ENCODE peak calls at places on chromosomes 4 and X, in five cellular contexts. One of them, this sample, is unnamed.

GRCh38 chr4:6200922-6201362 is 593 bp upstream of the JAKMIP1 start:
- DNase-seq in SK-N-SH: no peak
- DNase-seq in tibial artery: peak; percentile 9
- DNase-seq in fibroblast of lung: no peak
- DNase-seq in epithelial cell of proximal tubule: no peak
- DNase-seq in this sample: no peak

GRCh38 chr4:36351082-36351666 is 69.8 kb downstream of the DTHD1 start:
- DNase-seq in tibial artery: peak; percentile 60
- DNase-seq in epithelial cell of proximal tubule: no peak
- DNase-seq in fibroblast of lung: peak; percentile 37
- DNase-seq in SK-N-SH: peak; percentile 18
- DNase-seq in this sample: peak; percentile 28

GRCh38 chrX:9747644-9748043 is 18.0 kb downstream of the GPR143 start:
- DNase-seq in fibroblast of lung: no peak
- DNase-seq in tibial artery: no peak
- DNase-seq in epithelial cell of proximal tubule: no peak
- DNase-seq in SK-N-SH: no peak
- DNase-seq in this sample: no peak

GRCh38 chrX:130916636-130917422 is 13.8 kb upstream of the ENOX2 start:
- DNase-seq in fibroblast of lung: peak; percentile 38
- DNase-seq in SK-N-SH: peak; percentile 62
- DNase-seq in epithelial cell of proximal tubule: no peak
- DNase-seq in tibial artery: no peak
- DNase-seq in this sample: peak; percentile 38

GRCh38 chrX:19776753-19777152 is 110.6 kb downstream of the SH3KBP1 start:
- DNase-seq in fibroblast of lung: no peak
- DNase-seq in SK-N-SH: no peak
- DNase-seq in epithelial cell of proximal tubule: no peak
- DNase-seq in tibial artery: no peak
- DNase-seq in this sample: no peak

GRCh38 chr4:57424231-57424897 is 314.2 kb upstream of the IGFBP7 start:
- DNase-seq in epithelial cell of proximal tubule: peak; percentile 75
- DNase-seq in SK-N-SH: no peak
- DNase-seq in fibroblast of lung: peak; percentile 97
- DNase-seq in tibial artery: peak; percentile 82
- DNase-seq in this sample: peak; percentile 93

GRCh38 chr4:6986067-6986780 is 56.9 kb upstream of the TADA2B start:
- DNase-seq in epithelial cell of proximal tubule: no peak
- DNase-seq in fibroblast of lung: peak; percentile 83
- DNase-seq in tibial artery: peak; percentile 77
- DNase-seq in SK-N-SH: peak; percentile 67
- DNase-seq in this sample: peak; percentile 81

GRCh38 chr4:34953145-34953799 is 1291.0 kb downstream of the ARAP2 start:
- DNase-seq in fibroblast of lung: no peak
- DNase-seq in SK-N-SH: peak; percentile 4
- DNase-seq in epithelial cell of proximal tubule: no peak
- DNase-seq in tibial artery: no peak
- DNase-seq in this sample: no peak

GRCh38 chrX:107825698-107826285 is at the start of gene MID2:
- DNase-seq in SK-N-SH: peak; percentile 17
- DNase-seq in fibroblast of lung: peak; percentile 55
- DNase-seq in tibial artery: peak; percentile 56
- DNase-seq in epithelial cell of proximal tubule: no peak
- DNase-seq in this sample: no peak

GRCh38 chr4:108270466-108271450 is 102.0 kb upstream of the LEF1 start:
- DNase-seq in fibroblast of lung: peak; percentile 89
- DNase-seq in epithelial cell of proximal tubule: peak; percentile 51
- DNase-seq in SK-N-SH: no peak
- DNase-seq in tibial artery: no peak
- DNase-seq in this sample: peak; percentile 53

GRCh38 chr4:176276710-176277109 is 7.7 kb upstream of the ASB5 start:
- DNase-seq in fibroblast of lung: no peak
- DNase-seq in epithelial cell of proximal tubule: no peak
- DNase-seq in tibial artery: no peak
- DNase-seq in SK-N-SH: no peak
- DNase-seq in this sample: no peak
- H3K4me3 ChIP-seq in fibroblast of lung: no peak overlapping the region
- H3K4me3 ChIP-seq in epithelial cell of proximal tubule: peak overlapping the region; percentile 18
- H3K4me3 ChIP-seq in tibial artery: no peak overlapping the region
- H3K4me3 ChIP-seq in SK-N-SH: no peak overlapping the region
- H3K4me3 ChIP-seq in this sample: no peak overlapping the region

DNA sequence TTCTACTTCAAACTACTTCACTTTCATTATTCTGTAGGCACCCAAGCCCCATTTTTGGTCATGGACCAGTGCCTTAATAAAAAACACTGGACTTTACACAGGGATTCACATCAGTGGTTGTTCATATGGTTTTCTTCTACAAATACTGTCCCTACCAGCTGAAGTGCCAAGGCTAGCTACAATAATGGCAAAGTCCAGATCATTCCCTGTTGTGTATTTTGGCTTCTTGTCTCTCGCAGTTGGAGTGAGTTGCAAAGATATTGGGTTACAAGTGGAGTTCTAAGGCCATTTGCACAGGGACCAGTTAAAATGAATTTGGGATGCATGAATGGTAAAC is 16.7 kb upstream of the ANKRD17 start:
- DNase-seq in fibroblast of lung: no peak
- DNase-seq in SK-N-SH: no peak
- DNase-seq in epithelial cell of proximal tubule: no peak
- DNase-seq in tibial artery: no peak
- DNase-seq in this sample: no peak
- TF ChIP-seq CTCF in fibroblast of lung: no peak
- TF ChIP-seq CTCF in SK-N-SH: no peak
- TF ChIP-seq CTCF in epithelial cell of proximal tubule: no peak
- TF ChIP-seq CTCF in tibial artery: no peak
- TF ChIP-seq CTCF in this sample: no peak

GRCh38 chrX:48002929-48003328 is 860 bp downstream of the ZNF182 start:
- DNase-seq in fibroblast of lung: no peak
- DNase-seq in tibial artery: no peak
- DNase-seq in SK-N-SH: no peak
- DNase-seq in epithelial cell of proximal tubule: no peak
- DNase-seq in this sample: no peak
- H3K4me3 ChIP-seq in fibroblast of lung: peak overlapping the region; percentile 41
- H3K4me3 ChIP-seq in tibial artery: peak overlapping the region; percentile 66
- H3K4me3 ChIP-seq in SK-N-SH: peak overlapping the region; percentile 77
- H3K4me3 ChIP-seq in epithelial cell of proximal tubule: peak overlapping the region; percentile 80
- H3K4me3 ChIP-seq in this sample: peak overlapping the region; percentile 76

DNA sequence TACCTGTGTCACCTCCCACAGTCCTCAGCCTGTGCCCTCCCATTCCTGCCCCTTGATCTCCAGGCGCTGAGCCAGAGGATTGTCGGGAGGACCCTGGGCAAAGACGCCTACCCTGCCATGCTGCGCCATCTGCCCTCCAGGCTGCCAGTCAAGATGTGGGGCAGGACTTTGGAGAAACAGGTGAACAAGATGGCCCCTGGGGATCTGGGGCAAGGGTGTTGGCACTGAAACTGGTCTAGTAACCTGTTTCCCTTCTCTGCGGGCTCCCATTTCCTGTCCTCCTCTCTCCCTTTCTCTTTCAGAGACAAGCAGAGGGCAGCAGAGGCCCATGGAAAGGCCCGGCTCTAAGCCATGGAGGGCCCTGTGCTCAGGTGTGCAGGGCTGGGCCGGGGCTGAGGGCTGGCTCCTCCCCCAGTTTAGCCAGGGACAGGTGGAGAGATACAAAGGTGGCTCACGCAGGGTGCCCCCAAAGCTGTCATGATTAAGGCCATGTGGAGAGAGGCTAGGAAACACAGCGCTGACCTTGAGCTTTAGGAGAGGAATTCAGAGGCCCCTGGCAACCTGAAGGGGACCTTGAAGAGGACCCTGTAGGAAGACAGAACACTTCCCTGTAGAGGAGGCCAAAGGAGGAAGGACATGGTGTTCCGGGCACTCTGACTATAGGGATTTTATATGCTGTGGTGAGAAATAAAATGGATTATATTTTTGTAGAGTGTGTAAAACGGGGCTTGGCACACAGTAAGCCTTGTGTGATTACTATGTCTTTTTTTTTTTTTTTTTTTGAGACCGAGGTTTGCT is at the start of gene GLOD5:
- DNase-seq in tibial artery: no peak
- DNase-seq in epithelial cell of proximal tubule: no peak
- DNase-seq in SK-N-SH: peak; percentile 27
- DNase-seq in fibroblast of lung: peak; percentile 2
- DNase-seq in this sample: no peak
- TF ChIP-seq CTCF in tibial artery: no peak
- TF ChIP-seq CTCF in epithelial cell of proximal tubule: peak; percentile 51
- TF ChIP-seq CTCF in SK-N-SH: peak; percentile 30
- TF ChIP-seq CTCF in fibroblast of lung: no peak
- TF ChIP-seq CTCF in this sample: no peak

GRCh38 chr4:89657931-89658700 is 178.8 kb downstream of the SNCA start:
- DNase-seq in tibial artery: no peak
- DNase-seq in fibroblast of lung: peak; percentile 25
- DNase-seq in epithelial cell of proximal tubule: no peak
- DNase-seq in SK-N-SH: peak; percentile 10
- DNase-seq in this sample: peak; percentile 31
- H3K4me3 ChIP-seq in tibial artery: no peak overlapping the region
- H3K4me3 ChIP-seq in fibroblast of lung: no peak overlapping the region
- H3K4me3 ChIP-seq in epithelial cell of proximal tubule: no peak overlapping the region
- H3K4me3 ChIP-seq in SK-N-SH: no peak overlapping the region
- H3K4me3 ChIP-seq in this sample: no peak overlapping the region

GRCh38 chr4:173835863-173836262 is 305.8 kb upstream of the HAND2 start:
- DNase-seq in fibroblast of lung: peak; percentile 56
- DNase-seq in epithelial cell of proximal tubule: no peak
- DNase-seq in tibial artery: no peak
- DNase-seq in SK-N-SH: peak; percentile 44
- DNase-seq in this sample: peak; percentile 4

GRCh38 chr4:173829565-173829964 is 299.5 kb upstream of the HAND2 start:
- DNase-seq in SK-N-SH: no peak
- DNase-seq in fibroblast of lung: no peak
- DNase-seq in epithelial cell of proximal tubule: no peak
- DNase-seq in tibial artery: no peak
- DNase-seq in this sample: no peak

GRCh38 chr4:173837517-173837916 is 307.5 kb upstream of the HAND2 start:
- DNase-seq in tibial artery: no peak
- DNase-seq in fibroblast of lung: no peak
- DNase-seq in SK-N-SH: no peak
- DNase-seq in epithelial cell of proximal tubule: no peak
- DNase-seq in this sample: no peak

DNA sequence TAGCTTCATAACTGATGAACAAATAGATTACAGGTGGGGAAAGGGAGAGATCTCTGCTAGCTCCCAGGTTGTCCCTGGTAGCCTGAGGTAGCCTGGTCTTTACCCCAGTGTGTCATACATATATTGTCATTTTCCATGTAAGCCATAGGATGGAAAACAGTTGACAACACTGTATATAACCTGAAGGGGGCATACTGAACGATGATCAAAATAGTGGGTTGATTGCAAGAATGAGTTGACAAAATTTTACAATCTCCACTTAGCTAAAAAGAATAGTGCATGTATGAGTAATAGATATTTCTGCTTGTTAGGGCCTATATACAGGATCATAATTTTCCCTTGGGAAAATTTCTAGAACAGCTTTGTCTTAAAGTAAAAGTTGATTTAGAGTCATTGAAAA is 304.1 kb upstream of the HAND2 start:
- DNase-seq in tibial artery: no peak
- DNase-seq in epithelial cell of proximal tubule: no peak
- DNase-seq in fibroblast of lung: no peak
- DNase-seq in SK-N-SH: no peak
- DNase-seq in this sample: no peak
- TF ChIP-seq CTCF in tibial artery: no peak
- TF ChIP-seq CTCF in epithelial cell of proximal tubule: no peak
- TF ChIP-seq CTCF in fibroblast of lung: no peak
- TF ChIP-seq CTCF in SK-N-SH: peak; percentile 36
- TF ChIP-seq CTCF in this sample: no peak

GRCh38 chr4:82431831-82432230 is 1.4 kb downstream of the ENOPH1 start:
- DNase-seq in fibroblast of lung: no peak
- DNase-seq in epithelial cell of proximal tubule: no peak
- DNase-seq in SK-N-SH: no peak
- DNase-seq in tibial artery: no peak
- DNase-seq in this sample: no peak
- H3K4me3 ChIP-seq in fibroblast of lung: peak overlapping the region; percentile 74
- H3K4me3 ChIP-seq in epithelial cell of proximal tubule: peak overlapping the region; percentile 81
- H3K4me3 ChIP-seq in SK-N-SH: peak overlapping the region; percentile 99
- H3K4me3 ChIP-seq in tibial artery: no peak overlapping the region
- H3K4me3 ChIP-seq in this sample: peak overlapping the region; percentile 85

GRCh38 chr4:177375372-177375771 is 65.7 kb downstream of the NEIL3 start:
- DNase-seq in SK-N-SH: no peak
- DNase-seq in fibroblast of lung: no peak
- DNase-seq in tibial artery: no peak
- DNase-seq in epithelial cell of proximal tubule: no peak
- DNase-seq in this sample: no peak

GRCh38 chr4:177375971-177376370 is 66.3 kb downstream of the AGA start:
- DNase-seq in epithelial cell of proximal tubule: no peak
- DNase-seq in SK-N-SH: no peak
- DNase-seq in fibroblast of lung: peak; percentile 30
- DNase-seq in tibial artery: no peak
- DNase-seq in this sample: no peak

GRCh38 chr4:177371452-177371851 is 61.8 kb downstream of the NEIL3 start:
- DNase-seq in SK-N-SH: no peak
- DNase-seq in epithelial cell of proximal tubule: no peak
- DNase-seq in tibial artery: no peak
- DNase-seq in fibroblast of lung: no peak
- DNase-seq in this sample: no peak

GRCh38 chr4:177369372-177369771 is 59.7 kb downstream of the NEIL3 start:
- DNase-seq in tibial artery: no peak
- DNase-seq in epithelial cell of proximal tubule: no peak
- DNase-seq in fibroblast of lung: peak; percentile 96
- DNase-seq in SK-N-SH: no peak
- DNase-seq in this sample: peak; percentile 39

DNA sequence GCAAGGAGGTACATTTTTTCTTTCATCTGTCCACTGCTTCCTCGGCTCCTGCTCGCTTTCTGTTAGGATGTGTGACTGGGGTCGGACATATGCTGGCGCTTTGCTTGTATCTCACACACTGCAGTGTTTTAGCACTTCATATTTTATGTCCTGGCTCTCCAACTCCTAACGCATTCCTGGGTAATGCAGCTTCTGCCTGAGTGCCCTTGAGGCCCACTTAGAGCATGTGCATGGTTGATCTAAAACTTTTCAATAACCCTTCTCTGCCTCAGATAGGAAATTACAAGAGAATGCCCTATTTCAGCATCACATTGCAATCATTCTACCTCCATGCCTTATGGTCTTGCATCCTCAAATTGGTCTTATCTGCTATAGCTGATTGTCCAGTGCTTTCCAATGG is 65.3 kb downstream of the NEIL3 start:
- DNase-seq in SK-N-SH: no peak
- DNase-seq in epithelial cell of proximal tubule: no peak
- DNase-seq in fibroblast of lung: no peak
- DNase-seq in tibial artery: no peak
- DNase-seq in this sample: no peak
- TF ChIP-seq CTCF in SK-N-SH: no peak
- TF ChIP-seq CTCF in epithelial cell of proximal tubule: no peak
- TF ChIP-seq CTCF in fibroblast of lung: no peak
- TF ChIP-seq CTCF in tibial artery: no peak
- TF ChIP-seq CTCF in this sample: no peak